ENCODE peak calls at places on chromosomes 7 and 10, in four cellular contexts. K, R, D and H are unnamed samples.

GRCh38 chr7:45174328-45174610 is 16.7 kb downstream of the RAMP3 start:
- DNase-seq in R (no peak), D (no peak), K (no peak), H (no peak)

GRCh38 chr7:22194633-22195273 is 162.2 kb downstream of the RAPGEF5 start:
- DNase-seq in D (no peak), K (no peak), R (no peak), H (no peak)

GRCh38 chr7:25759748-25760147 is 392.2 kb upstream of the NFE2L3 start:
- DNase-seq in K (no peak), R (no peak), D (no peak), H (no peak)

GRCh38 chr10:18229839-18230238 is 89.6 kb downstream of the CACNB2 start:
- DNase-seq in K (peak), R (no peak), D (no peak), H (no peak)

GRCh38 chr7:23067271-23067670 is 38.3 kb upstream of the KLHL7 start:
- DNase-seq in K (peak), R (no peak), D (no peak), H (no peak)

GRCh38 chr7:78912781-78913180 is 540.7 kb downstream of the MAGI2 start:
- DNase-seq in D (no peak), R (no peak), K (peak), H (no peak)

GRCh38 chr10:28677889-28678686 is 767 bp downstream of the BAMBI start:
- DNase-seq in K (peak), D (no peak), R (no peak), H (peak)

GRCh38 chr7:49852619-49853462 is 79.4 kb downstream of the VWC2 start:
- DNase-seq in K (peak), D (peak), R (peak), H (peak)

GRCh38 chr7:12766416-12766815 is 79.0 kb downstream of the ARL4A start:
- DNase-seq in R (no peak), D (no peak), K (no peak), H (no peak)

GRCh38 chr10:1643161-1643910 is 94.0 kb downstream of the ADARB2 start:
- DNase-seq in R (no peak), D (no peak), K (no peak), H (peak)

GRCh38 chr7:90178592-90179279 is 24.5 kb downstream of the STEAP1 start:
- DNase-seq in R (no peak), K (peak), D (no peak), H (peak)

GRCh38 chr10:102604379-102604960 is 39.8 kb upstream of the TRIM8 start:
- DNase-seq in R (no peak), K (peak), D (no peak), H (no peak)

GRCh38 chr10:52814506-52814905 is 41.9 kb upstream of the MBL2 start:
- DNase-seq in K (no peak), D (no peak), R (no peak), H (peak)

GRCh38 chr10:69123306-69123746 is 652 bp upstream of the VPS26A start:
- DNase-seq in K (peak), D (peak), R (no peak), H (no peak)

GRCh38 chr7:137001478-137001877 is 133.0 kb downstream of the CHRM2 start:
- DNase-seq in D (no peak), R (no peak), K (peak), H (no peak)

GRCh38 chr7:110373514-110374258 is 717.2 kb upstream of the LRRN3 start:
- DNase-seq in K (peak), D (no peak), R (no peak), H (no peak)

GRCh38 chr10:83760142-83760541 is 379.2 kb upstream of the GHITM start:
- DNase-seq in D (no peak), K (no peak), R (no peak), H (no peak)

GRCh38 chr7:16657656-16658279 is 11.8 kb downstream of the BZW2 start:
- DNase-seq in R (peak), K (peak), D (no peak), H (no peak)

GRCh38 chr10:5961405-5962100 is 15.8 kb downstream of the IL15RA start:
- DNase-seq in K (no peak), D (no peak), R (no peak), H (no peak)

GRCh38 chr7:38838992-38839391 is 70.0 kb downstream of the VPS41 start:
- DNase-seq in D (no peak), R (no peak), K (no peak), H (no peak)

GRCh38 chr10:19659920-19660655 is 156.1 kb upstream of the PLXDC2 start:
- DNase-seq in D (no peak), K (peak), R (no peak), H (no peak)

GRCh38 chr10:6409982-6410694 is 169.9 kb downstream of the PRKCQ start:
- DNase-seq in D (no peak), K (peak), R (no peak), H (peak)

GRCh38 chr7:155489862-155490696 is 32.1 kb downstream of the EN2 start:
- DNase-seq in R (no peak), K (no peak), D (no peak), H (no peak)

GRCh38 chr7:71615017-71615416 is 483.1 kb downstream of the GALNT17 start:
- DNase-seq in D (no peak), R (no peak), K (no peak), H (no peak)

GRCh38 chr7:105439174-105439893 is 50.6 kb upstream of the SRPK2 start:
- DNase-seq in R (peak), D (peak), K (peak), H (no peak)

GRCh38 chr10:107767185-107767584 is 602.7 kb upstream of the SORCS1 start:
- DNase-seq in D (no peak), K (no peak), R (no peak), H (no peak)

GRCh38 chr7:121026159-121026558 is 37.6 kb downstream of the CPED1 start:
- DNase-seq in K (no peak), R (no peak), D (no peak), H (no peak)

GRCh38 chr7:139033346-139034114 is 2.3 kb downstream of the ZC3HAV1L start:
- DNase-seq in D (no peak), R (no peak), K (no peak), H (no peak)

GRCh38 chr7:2172311-2173183 is 60.2 kb downstream of the MAD1L1 start:
- DNase-seq in D (peak), R (peak), K (peak), H (no peak)